ENCODE peak calls at places on chromosomes 13 and 19, in eight cellular contexts. X is body of pancreas; A is CD4-positive, alpha-beta T cell; D is heart right ventricle; M is AG10803; O is MCF 10A; U is GM06990; Q is Calu3. T is an unnamed sample.

GRCh38 chr19:35879770-35880317 is 11.5 kb downstream of the APLP1 start:
- DNase-seq in X (peak; percentile 97), A (peak; percentile 61), D (peak; percentile 93), M (peak; percentile 88), O (peak; percentile 93), U (peak; percentile 75), Q (peak; percentile 94), T (peak; percentile 87)

GRCh38 chr13:97432232-97432916 is 1.6 kb upstream of the RAP2A start:
- DNase-seq in X (no peak), A (no peak), D (no peak), M (no peak), O (no peak), U (no peak), Q (no peak), T (no peak)

GRCh38 chr13:83352391-83352790 is 529.9 kb downstream of the SLITRK1 start:
- DNase-seq in X (no peak), A (no peak), D (no peak), M (no peak), O (no peak), U (no peak), Q (no peak), T (no peak)

GRCh38 chr13:104571161-104571889 is 1505.1 kb upstream of the SLC10A2 start:
- DNase-seq in X (peak; percentile 78), A (no peak), D (no peak), M (peak; percentile 54), O (peak; percentile 80), U (no peak), Q (peak; percentile 60), T (peak; percentile 7)

GRCh38 chr19:1469200-1469935 is 9.6 kb downstream of the C19orf25 start:
- DNase-seq in X (no peak), A (no peak), D (peak; percentile 18), M (no peak), O (no peak), U (peak; percentile 23), Q (peak; percentile 56), T (no peak)

GRCh38 chr13:98155475-98156111 is 12.7 kb downstream of the FARP1 start:
- DNase-seq in X (no peak), A (no peak), D (no peak), M (peak; percentile 61), O (peak; percentile 72), U (no peak), Q (no peak), T (no peak)

GRCh38 chr13:47114030-47114429 is 217.2 kb upstream of the HTR2A start:
- DNase-seq in X (no peak), A (no peak), D (no peak), M (peak; percentile 82), O (no peak), U (no peak), Q (no peak), T (no peak)

GRCh38 chr13:99155821-99156220 is 44.8 kb upstream of the UBAC2 start:
- DNase-seq in X (no peak), A (no peak), D (no peak), M (no peak), O (peak; percentile 65), U (no peak), Q (no peak), T (no peak)

GRCh38 chr13:30846311-30846710 is 59.8 kb upstream of the MEDAG start:
- DNase-seq in X (no peak), A (no peak), D (no peak), M (peak; percentile 88), O (peak; percentile 50), U (no peak), Q (no peak), T (no peak)

GRCh38 chr13:73748404-73748803 is 385.8 kb downstream of the KLF12 start:
- DNase-seq in X (no peak), A (no peak), D (no peak), M (no peak), O (no peak), U (no peak), Q (no peak), T (no peak)

GRCh38 chr13:106369091-106369490 is 166.4 kb downstream of the EFNB2 start:
- DNase-seq in X (no peak), A (no peak), D (no peak), M (no peak), O (no peak), U (no peak), Q (no peak), T (no peak)

GRCh38 chr13:30463820-30464495 is 1.8 kb downstream of the HMGB1 start:
- DNase-seq in X (peak; percentile 66), A (peak; percentile 59), D (peak; percentile 57), M (peak; percentile 68), O (peak; percentile 65), U (peak; percentile 90), Q (no peak), T (peak; percentile 53)

GRCh38 chr19:2495651-2496316 is 19.9 kb downstream of the GADD45B start:
- DNase-seq in X (no peak), A (no peak), D (peak; percentile 51), M (peak; percentile 42), O (peak; percentile 21), U (no peak), Q (no peak), T (no peak)

GRCh38 chr19:2492870-2493269 is 16.9 kb downstream of the GADD45B start:
- DNase-seq in X (no peak), A (no peak), D (no peak), M (no peak), O (no peak), U (no peak), Q (no peak), T (no peak)

GRCh38 chr19:2494084-2494446 is 18.1 kb downstream of the GADD45B start:
- DNase-seq in X (no peak), A (no peak), D (no peak), M (peak; percentile 89), O (peak; percentile 16), U (no peak), Q (no peak), T (no peak)

GRCh38 chr19:2495130-2495641 is 19.3 kb downstream of the GADD45B start:
- DNase-seq in X (peak; percentile 88), A (no peak), D (peak; percentile 83), M (peak; percentile 76), O (peak; percentile 80), U (no peak), Q (peak; percentile 68), T (no peak)

DNA sequence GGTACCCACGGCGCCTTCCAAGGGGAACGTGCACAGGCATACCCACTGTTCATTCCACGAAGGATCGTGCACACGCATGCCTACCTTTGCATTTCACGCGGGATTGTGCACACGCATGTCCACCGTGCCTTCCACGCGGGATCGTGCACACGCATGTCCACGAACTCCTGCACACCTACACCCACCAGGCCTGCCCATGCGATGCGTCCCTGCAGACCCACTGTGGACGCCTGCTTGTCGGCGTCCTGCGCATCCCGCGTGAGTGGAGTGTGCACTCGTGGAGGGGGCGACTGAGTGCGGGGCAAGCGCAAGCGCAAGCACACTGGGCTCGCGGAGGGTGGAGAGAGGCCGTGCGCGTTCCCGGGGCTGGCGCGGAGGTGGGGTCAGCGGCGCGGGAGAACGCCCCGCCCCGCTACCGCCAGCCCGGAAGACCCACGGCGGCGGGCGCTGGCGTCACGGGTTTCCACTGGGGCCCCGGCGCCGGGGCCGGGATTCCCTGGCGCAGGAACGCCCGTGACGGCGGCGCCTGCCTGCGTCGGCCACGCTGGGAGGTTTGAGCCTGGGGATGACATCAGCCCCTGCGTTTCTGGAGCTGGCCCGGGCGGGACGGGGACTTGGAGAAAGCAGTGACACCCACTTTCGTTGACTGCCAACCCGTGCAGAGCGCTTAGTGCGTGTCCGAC is 18.7 kb downstream of the GADD45B start:
- DNase-seq in X (peak; percentile 80), A (peak; percentile 34), D (peak; percentile 83), M (peak; percentile 83), O (peak; percentile 45), U (peak; percentile 75), Q (peak; percentile 33), T (peak; percentile 88)
- TF ChIP-seq CTCF in X (no peak), A (no peak), D (no peak), M (no peak), O (no peak), U (no peak), Q (no peak), T (no peak)

DNA sequence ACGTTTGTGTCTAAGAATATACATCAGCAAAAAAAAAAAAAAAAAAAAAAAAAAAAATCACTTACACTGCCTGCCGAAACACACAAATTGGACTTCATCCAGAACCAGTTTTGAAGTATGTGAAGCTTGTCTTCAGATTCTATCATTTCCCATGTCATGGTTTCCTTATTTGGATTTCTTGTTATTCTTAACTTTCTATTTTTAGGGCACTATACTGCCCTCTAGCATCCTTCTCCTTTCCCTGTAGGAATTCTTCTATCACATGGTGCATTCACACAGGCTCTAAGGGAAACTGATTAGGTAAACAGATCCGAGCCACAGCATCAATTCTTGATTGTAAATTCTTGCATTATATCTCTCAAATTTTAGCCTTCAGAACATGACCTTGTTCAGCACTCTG is 1507.5 kb downstream of the OLFM4 start:
- DNase-seq in X (no peak), A (no peak), D (no peak), M (no peak), O (peak; percentile 18), U (no peak), Q (no peak), T (no peak)
- TF ChIP-seq CTCF in X (peak; percentile 22), A (no peak), D (peak; percentile 20), M (no peak), O (no peak), U (no peak), Q (no peak), T (no peak)

DNA sequence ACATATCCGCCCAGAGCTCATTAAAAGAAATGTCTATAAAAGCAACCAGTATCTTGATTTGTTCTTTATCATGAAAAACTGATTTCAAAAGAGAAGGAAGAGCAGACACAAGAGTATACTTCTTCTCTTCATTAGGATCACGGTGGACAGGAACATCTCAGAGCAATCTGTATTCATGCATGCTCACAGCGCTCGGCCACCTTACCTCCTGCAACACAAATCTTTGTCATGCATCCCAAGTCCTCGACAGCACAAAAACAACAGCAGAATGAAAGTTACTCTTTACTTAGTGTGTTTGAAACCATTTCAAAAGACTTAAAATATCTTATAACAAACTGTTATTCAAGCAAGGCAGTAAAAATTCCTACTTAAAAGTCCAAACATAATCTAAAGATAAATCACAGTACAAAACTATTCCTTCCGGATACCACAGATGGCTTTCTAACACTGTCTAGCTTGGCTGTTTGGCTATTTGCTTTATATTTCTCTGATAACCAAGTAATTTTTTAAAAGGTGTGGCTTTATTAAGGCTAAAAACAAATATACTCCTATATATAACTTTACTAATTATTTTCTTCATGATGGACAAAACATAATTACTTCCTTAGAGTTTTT is 174.5 kb downstream of the TBC1D4 start:
- DNase-seq in X (no peak), A (no peak), D (no peak), M (peak; percentile 26), O (no peak), U (no peak), Q (no peak), T (no peak)
- TF ChIP-seq CTCF in X (no peak), A (no peak), D (no peak), M (no peak), O (no peak), U (no peak), Q (no peak), T (no peak)

DNA sequence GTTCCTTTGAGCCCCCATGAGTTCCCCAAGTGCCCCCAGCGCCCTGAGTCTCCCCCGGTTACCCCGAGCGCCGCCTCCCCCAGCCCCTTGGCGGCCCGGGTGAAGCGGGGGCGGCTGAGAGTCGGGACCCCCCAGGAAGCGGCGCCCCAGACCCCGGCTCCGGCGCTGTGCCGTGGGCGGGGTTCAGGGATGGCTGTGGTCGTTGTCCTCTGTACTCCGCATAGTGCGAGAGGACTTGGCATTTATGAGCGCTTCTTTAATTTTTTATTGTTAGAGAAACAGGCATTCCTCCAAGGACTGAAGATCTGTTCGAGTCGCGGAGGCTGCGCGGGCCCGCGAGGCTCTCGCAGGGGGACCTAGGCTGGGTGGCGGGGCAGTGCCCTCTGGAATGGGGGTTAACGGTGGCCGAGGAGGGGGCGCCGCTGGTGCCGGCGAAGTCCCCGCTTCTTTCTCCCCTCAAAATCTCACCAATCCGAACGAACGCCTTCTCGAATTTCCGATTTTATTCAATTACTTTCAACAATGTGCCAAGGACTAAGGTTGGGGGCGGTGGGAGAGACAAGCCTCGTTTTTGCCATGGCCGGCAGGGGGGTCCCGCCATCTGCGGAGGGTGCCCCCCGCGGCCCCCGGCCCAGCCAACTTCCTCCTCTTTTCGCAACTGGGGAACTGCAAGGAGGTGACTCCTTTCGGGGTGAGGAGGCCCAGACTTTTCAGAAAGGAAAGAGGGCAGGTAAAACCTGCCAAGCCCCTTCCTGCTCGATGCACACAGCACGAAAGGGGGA is 595 bp upstream of the GJB2 start:
- DNase-seq in X (no peak), A (no peak), D (no peak), M (no peak), O (no peak), U (no peak), Q (no peak), T (peak; percentile 47)
- TF ChIP-seq CTCF in X (no peak), A (no peak), D (no peak), M (no peak), O (no peak), U (no peak), Q (no peak), T (no peak)